ENCODE peak calls at places on chromosomes 1 and 21, in four cellular contexts. K is Peyer's patch, B is heart right ventricle, U is body of pancreas. S is an unnamed sample.

GRCh38 chr1:201542166-201543045 is 3.5 kb downstream of the NAV1 start:
- DNase-seq in K (no peak), B (no peak), U (no peak), S (no peak)

GRCh38 chr21:17441370-17441769 is 71.5 kb upstream of the CXADR start:
- DNase-seq in K (no peak), B (no peak), U (peak; percentile 81), S (peak; percentile 77)

GRCh38 chr1:20446796-20447195 is 39.2 kb downstream of the CAMK2N1 start:
- DNase-seq in K (no peak), B (no peak), U (no peak), S (no peak)

GRCh38 chr1:61978866-61979265 is 215.8 kb upstream of the L1TD1 start:
- DNase-seq in K (no peak), B (no peak), U (no peak), S (no peak)

GRCh38 chr1:234234199-234234598 is 139.1 kb upstream of the COA6 start:
- DNase-seq in K (no peak), B (no peak), U (no peak), S (no peak)

GRCh38 chr21:19523731-19524130 is 1120.1 kb upstream of the TMPRSS15 start:
- DNase-seq in K (no peak), B (no peak), U (no peak), S (no peak)

GRCh38 chr1:53526451-53527101 is 67.4 kb downstream of the DMRTB1 start:
- DNase-seq in K (no peak), B (peak; percentile 55), U (peak; percentile 34), S (no peak)

GRCh38 chr1:143680304-143680703 is 291.5 kb downstream of the FAM72C start:
- DNase-seq in K (no peak), B (no peak), U (no peak), S (no peak)

GRCh38 chr1:15945832-15946448 is 30.0 kb downstream of the ZBTB17 start:
- DNase-seq in K (no peak), B (no peak), U (peak; percentile 12), S (no peak)

GRCh38 chr1:143698016-143698415 is 273.8 kb downstream of the FAM72C start:
- DNase-seq in K (no peak), B (peak; percentile 5), U (peak; percentile 51), S (peak; percentile 74)

GRCh38 chr1:844472-845026 is 79.2 kb upstream of the SAMD11 start:
- DNase-seq in K (no peak), B (no peak), U (no peak), S (no peak)

GRCh38 chr1:182629674-182630073 is 25.5 kb upstream of the RGS16 start:
- DNase-seq in K (peak; percentile 32), B (no peak), U (no peak), S (no peak)

GRCh38 chr1:1426496-1426960 is 5.5 kb upstream of the ANKRD65 start:
- DNase-seq in K (no peak), B (no peak), U (no peak), S (no peak)

GRCh38 chr1:156012051-156012817 is 8.5 kb downstream of the SSR2 start:
- DNase-seq in K (no peak), B (no peak), U (no peak), S (no peak)

GRCh38 chr1:18738126-18738525 is 107.5 kb downstream of the PAX7 start:
- DNase-seq in K (no peak), B (no peak), U (no peak), S (no peak)

GRCh38 chr1:216604771-216605170 is 118.5 kb downstream of the ESRRG start:
- DNase-seq in K (no peak), B (no peak), U (no peak), S (no peak)

GRCh38 chr1:76218888-76219588 is 144.5 kb downstream of the ST6GALNAC3 start:
- DNase-seq in K (no peak), B (no peak), U (no peak), S (no peak)

GRCh38 chr1:46306159-46306530 is 2.6 kb downstream of the UQCRH start:
- DNase-seq in K (no peak), B (no peak), U (no peak), S (no peak)

GRCh38 chr21:24112020-24112419 is 1495.3 kb downstream of the MRPL39 start:
- DNase-seq in K (no peak), B (no peak), U (no peak), S (no peak)

GRCh38 chr1:182897696-182898095 is 55.3 kb downstream of the SHCBP1L start:
- DNase-seq in K (no peak), B (no peak), U (no peak), S (no peak)

GRCh38 chr1:204296431-204296988 is 63.2 kb downstream of the PLEKHA6 start:
- DNase-seq in K (no peak), B (no peak), U (no peak), S (no peak)

GRCh38 chr1:35929730-35930592 is 944 bp upstream of the AGO3 start:
- DNase-seq in K (peak; percentile 34), B (peak; percentile 51), U (peak; percentile 49), S (peak; percentile 57)

GRCh38 chr1:233865902-233866301 is 38.6 kb upstream of the SLC35F3 start:
- DNase-seq in K (no peak), B (no peak), U (no peak), S (no peak)

GRCh38 chr1:166089804-166090203 is 77.0 kb downstream of the FAM78B start:
- DNase-seq in K (no peak), B (no peak), U (no peak), S (no peak)

GRCh38 chr1:15850450-15851079 is 3.1 kb downstream of the SPEN start:
- DNase-seq in K (no peak), B (no peak), U (no peak), S (no peak)

GRCh38 chr1:234927968-234928635 is 200.5 kb downstream of the TOMM20 start:
- DNase-seq in K (no peak), B (no peak), U (no peak), S (no peak)

GRCh38 chr1:87292684-87293493 is 35.8 kb upstream of the LMO4 start:
- DNase-seq in K (peak; percentile 62), B (peak; percentile 66), U (peak; percentile 58), S (peak; percentile 59)

GRCh38 chr1:116807394-116807793 is 53.2 kb downstream of the CD2 start:
- DNase-seq in K (no peak), B (no peak), U (no peak), S (no peak)

GRCh38 chr21:44883250-44883649 is 9.8 kb upstream of the PTTG1IP start:
- DNase-seq in K (no peak), B (no peak), U (no peak), S (no peak)

GRCh38 chr1:5597171-5597864 is 394.9 kb downstream of the NPHP4 start:
- DNase-seq in K (no peak), B (no peak), U (no peak), S (no peak)

GRCh38 chr1:24127801-24128363 is 15.1 kb downstream of the IL22RA1 start:
- DNase-seq in K (no peak), B (no peak), U (peak; percentile 54), S (no peak)

GRCh38 chr1:24126672-24127023 is 14.7 kb upstream of the MYOM3 start:
- DNase-seq in K (no peak), B (no peak), U (no peak), S (no peak)

GRCh38 chr1:24127134-24127800 is 15.3 kb upstream of the MYOM3 start:
- DNase-seq in K (no peak), B (no peak), U (no peak), S (no peak)

GRCh38 chr1:24133819-24134218 is 9.1 kb downstream of the IL22RA1 start:
- DNase-seq in K (no peak), B (no peak), U (no peak), S (no peak)

GRCh38 chr1:24130385-24130784 is 12.6 kb downstream of the IL22RA1 start:
- DNase-seq in K (no peak), B (no peak), U (no peak), S (no peak)
- H3K9me3 ChIP-seq in K (no peaks in the 10 kb centered on the region), B (peaks cover 16% of the 10 kb centered on the region), U (no peaks in the 10 kb centered on the region), S (no peaks in the 10 kb centered on the region)

DNA sequence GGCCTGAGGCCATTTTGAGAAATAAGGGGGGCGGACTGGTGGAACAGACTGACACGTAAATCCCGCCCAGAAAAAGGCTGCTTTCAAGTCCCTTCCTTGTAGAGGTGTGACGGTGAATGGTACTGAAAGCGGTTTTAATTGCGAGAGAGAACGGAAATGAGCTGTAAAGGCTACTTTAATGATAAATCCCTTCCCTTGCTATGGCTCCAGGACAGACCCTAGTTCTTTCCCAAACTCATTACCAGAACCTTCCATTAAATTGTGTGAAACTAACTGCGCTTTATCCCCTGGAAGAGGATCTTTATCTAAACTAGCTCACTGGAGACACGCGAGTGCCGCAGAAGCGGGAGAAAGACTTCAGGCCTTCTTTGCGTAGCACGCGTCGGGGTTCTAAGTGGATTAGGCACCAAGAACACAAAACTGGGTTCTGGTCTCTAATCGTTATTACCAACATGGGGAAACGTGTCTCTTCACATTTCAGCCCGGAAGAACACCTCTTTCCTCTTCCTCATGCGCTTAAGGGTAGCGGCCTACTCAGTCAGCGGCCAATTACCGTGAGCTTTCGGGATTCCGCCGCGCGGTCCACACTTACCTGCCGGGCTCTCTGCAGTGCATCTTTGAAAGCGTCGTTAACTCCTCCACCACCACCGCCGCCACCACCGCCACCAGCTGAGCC is 441 bp downstream of the FUBP1 start:
- DNase-seq in K (peak; percentile 78), B (peak; percentile 85), U (peak; percentile 70), S (peak; percentile 78)
- H3K27ac ChIP-seq in K (peak overlapping the region; percentile 96), B (peak overlapping the region; percentile 96), U (peak overlapping the region; percentile 99), S (peak overlapping the region; percentile 97)

DNA sequence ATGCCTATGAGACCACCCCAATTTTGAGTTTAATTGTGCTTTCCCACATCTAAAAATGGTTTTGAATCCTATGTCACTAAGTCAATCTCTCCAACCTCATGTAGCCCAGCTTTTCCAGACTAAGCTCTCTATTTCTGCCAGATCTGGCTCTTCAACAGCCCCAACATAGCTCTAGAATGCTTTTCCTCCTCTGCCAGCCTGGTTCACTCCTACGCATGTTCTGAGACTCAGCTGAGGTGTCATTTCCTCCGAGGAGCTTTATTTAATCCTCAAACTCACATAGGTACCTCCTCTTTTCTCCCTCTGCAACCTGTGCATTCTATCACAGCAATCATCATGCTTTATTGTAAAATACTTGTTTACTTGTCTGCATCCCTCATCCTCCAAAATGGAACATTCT is 517.8 kb upstream of the BEND5 start:
- DNase-seq in K (no peak), B (no peak), U (no peak), S (no peak)
- H3K9me3 ChIP-seq in K (no peaks in the 10 kb centered on the region), B (no peaks in the 10 kb centered on the region), U (no peaks in the 10 kb centered on the region), S (no peaks in the 10 kb centered on the region)

GRCh38 chr1:66177483-66177882 is 356.5 kb upstream of the SGIP1 start:
- DNase-seq in K (no peak), B (no peak), U (no peak), S (no peak)

GRCh38 chr1:66176828-66177227 is 357.1 kb upstream of the SGIP1 start:
- DNase-seq in K (no peak), B (no peak), U (no peak), S (no peak)

GRCh38 chr1:66175581-66175980 is 358.4 kb upstream of the SGIP1 start:
- DNase-seq in K (no peak), B (no peak), U (no peak), S (no peak)

GRCh38 chr1:66175107-66175506 is 358.8 kb upstream of the SGIP1 start:
- DNase-seq in K (no peak), B (no peak), U (no peak), S (no peak)

DNA sequence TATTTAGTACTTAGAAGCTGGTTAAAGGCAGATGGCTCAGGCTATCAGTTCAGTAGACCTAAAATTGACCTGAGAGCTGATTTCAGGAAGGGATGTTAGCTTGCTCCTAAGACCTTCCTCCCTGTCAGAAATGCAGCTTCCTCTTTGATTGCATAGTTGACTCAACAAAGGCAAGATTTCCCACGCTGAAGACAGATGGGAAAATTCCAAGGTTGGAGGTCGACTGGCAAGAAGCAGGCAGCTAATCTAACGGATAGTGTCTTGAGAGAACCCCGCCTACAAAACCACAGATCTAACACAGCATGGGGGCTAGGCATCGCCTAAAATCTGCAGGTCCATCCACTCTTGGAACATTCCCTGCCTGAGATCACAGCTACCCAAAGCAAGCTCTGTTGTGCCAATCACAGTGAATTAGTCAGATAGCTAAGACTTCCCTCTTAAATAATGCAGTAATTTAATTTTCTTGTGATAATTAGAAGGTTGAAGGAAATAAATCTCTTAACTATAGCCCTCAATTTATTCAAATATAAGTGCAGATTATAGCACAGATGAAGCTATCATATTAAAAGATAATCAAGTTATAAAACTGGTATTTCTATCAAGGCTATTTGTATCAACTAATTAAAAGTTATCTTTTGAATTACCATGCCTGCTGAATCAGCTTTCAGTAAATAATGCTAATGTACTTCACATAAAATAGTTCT is 357.8 kb upstream of the SGIP1 start:
- DNase-seq in K (no peak), B (no peak), U (no peak), S (no peak)
- H3K27ac ChIP-seq in K (no peak overlapping the region), B (no peak overlapping the region), U (no peak overlapping the region), S (no peak overlapping the region)